ENCODE peak calls at places on chromosomes 11 and 22, in ten cellular contexts. T is GM12878; I is fibroblast of lung; U is heart right ventricle; L is Panc1; R is body of pancreas; Y is pancreas; G is lower lobe of right lung; K is CD8-positive, alpha-beta memory T cell; P is CD4-positive, CD25-positive, alpha-beta regulatory T cell. F is an unnamed sample.

GRCh38 chr22:27212617-27213177 is 555.3 kb downstream of the MIAT start:
- DNase-seq in T (no peak), I (peak), U (peak), L (no peak), R (peak), Y (peak), G (no peak), K (no peak), P (no peak), F (peak)

GRCh38 chr11:13344818-13345217 is 67.2 kb downstream of the BMAL1 start:
- DNase-seq in T (no peak), I (no peak), U (no peak), L (no peak), R (no peak), Y (no peak), G (no peak), K (no peak), P (no peak), F (no peak)

GRCh38 chr11:96704847-96705246 is 315.0 kb downstream of the JRKL start:
- DNase-seq in T (no peak), I (peak), U (no peak), L (no peak), R (no peak), Y (no peak), G (no peak), K (no peak), P (no peak), F (no peak)

GRCh38 chr11:28342704-28343103 is 234.5 kb downstream of the METTL15 start:
- DNase-seq in T (no peak), I (peak), U (no peak), L (no peak), R (no peak), Y (no peak), G (no peak), K (no peak), P (no peak), F (no peak)

GRCh38 chr11:134537941-134538340 is 125.9 kb upstream of the B3GAT1 start:
- DNase-seq in T (no peak), I (no peak), U (no peak), L (no peak), R (no peak), Y (no peak), G (no peak), K (no peak), P (no peak), F (peak)

GRCh38 chr11:39990413-39990812 is 1469.0 kb downstream of the LRRC4C start:
- DNase-seq in T (no peak), I (no peak), U (no peak), L (no peak), R (no peak), Y (no peak), G (no peak), K (no peak), P (no peak), F (no peak)

GRCh38 chr22:37484115-37485005 is 1.8 kb downstream of the MFNG start:
- DNase-seq in T (peak), I (no peak), U (peak), L (no peak), R (no peak), Y (no peak), G (peak), K (peak), P (peak), F (peak)

GRCh38 chr11:12274558-12275197 is 102.7 kb upstream of the PARVA start:
- DNase-seq in T (no peak), I (peak), U (no peak), L (no peak), R (peak), Y (peak), G (no peak), K (no peak), P (no peak), F (no peak)

GRCh38 chr11:117075186-117075585 is 23.0 kb downstream of the SIK3 start:
- DNase-seq in T (no peak), I (no peak), U (no peak), L (no peak), R (no peak), Y (no peak), G (no peak), K (no peak), P (no peak), F (no peak)

GRCh38 chr11:68658661-68659060 is 25.7 kb upstream of the GAL start:
- DNase-seq in T (no peak), I (peak), U (no peak), L (no peak), R (no peak), Y (no peak), G (no peak), K (no peak), P (no peak), F (no peak)

GRCh38 chr22:50059185-50059880 is 1.2 kb upstream of the TTLL8 start:
- DNase-seq in T (no peak), I (peak), U (no peak), L (no peak), R (no peak), Y (no peak), G (no peak), K (no peak), P (no peak), F (peak)

GRCh38 chr11:10478066-10478465 is 23.0 kb downstream of the AMPD3 start:
- DNase-seq in T (no peak), I (no peak), U (no peak), L (no peak), R (no peak), Y (no peak), G (no peak), K (no peak), P (no peak), F (no peak)

GRCh38 chr11:15863411-15863810 is 492.9 kb downstream of the SOX6 start:
- DNase-seq in T (no peak), I (peak), U (no peak), L (no peak), R (no peak), Y (no peak), G (no peak), K (no peak), P (no peak), F (no peak)

GRCh38 chr11:7903940-7904339 is 27.1 kb downstream of the OR10A6 start:
- DNase-seq in T (no peak), I (no peak), U (no peak), L (no peak), R (no peak), Y (no peak), G (no peak), K (no peak), P (no peak), F (no peak)

GRCh38 chr11:5712507-5712906 is 22.9 kb downstream of the TRIM22 start:
- DNase-seq in T (no peak), I (peak), U (no peak), L (no peak), R (no peak), Y (no peak), G (no peak), K (no peak), P (no peak), F (no peak)

GRCh38 chr11:96658436-96658835 is 268.6 kb downstream of the JRKL start:
- DNase-seq in T (no peak), I (no peak), U (no peak), L (no peak), R (no peak), Y (no peak), G (no peak), K (no peak), P (no peak), F (no peak)

GRCh38 chr22:34236527-34236926 is 316.3 kb upstream of the LARGE1 start:
- DNase-seq in T (no peak), I (no peak), U (peak), L (no peak), R (no peak), Y (no peak), G (no peak), K (no peak), P (no peak), F (peak)

GRCh38 chr22:36369922-36370781 is 17.6 kb downstream of the MYH9 start:
- DNase-seq in T (no peak), I (peak), U (no peak), L (no peak), R (peak), Y (peak), G (peak), K (no peak), P (no peak), F (peak)

GRCh38 chr11:14041040-14041439 is 78.5 kb downstream of the SPON1 start:
- DNase-seq in T (no peak), I (peak), U (no peak), L (no peak), R (no peak), Y (no peak), G (no peak), K (no peak), P (no peak), F (no peak)

GRCh38 chr11:91350931-91351330 is 873.7 kb upstream of the FAT3 start:
- DNase-seq in T (no peak), I (no peak), U (no peak), L (no peak), R (no peak), Y (no peak), G (no peak), K (no peak), P (no peak), F (no peak)

GRCh38 chr22:49960967-49961600 is 512 bp downstream of the PIM3 start:
- DNase-seq in T (no peak), I (no peak), U (peak), L (no peak), R (peak), Y (peak), G (peak), K (no peak), P (no peak), F (peak)

GRCh38 chr11:11806586-11806985 is 35.2 kb upstream of the USP47 start:
- DNase-seq in T (no peak), I (no peak), U (no peak), L (no peak), R (no peak), Y (no peak), G (no peak), K (no peak), P (no peak), F (no peak)

GRCh38 chr11:61885166-61885778 is 6.1 kb downstream of the FADS3 start:
- DNase-seq in T (no peak), I (no peak), U (no peak), L (no peak), R (no peak), Y (no peak), G (no peak), K (no peak), P (no peak), F (no peak)

GRCh38 chr11:126502982-126503381 is 147.5 kb downstream of the ST3GAL4 start:
- DNase-seq in T (no peak), I (no peak), U (no peak), L (no peak), R (no peak), Y (no peak), G (no peak), K (no peak), P (no peak), F (no peak)

GRCh38 chr11:65491163-65491465 is 7.7 kb upstream of the MALAT1 start:
- DNase-seq in T (no peak), I (no peak), U (no peak), L (no peak), R (no peak), Y (no peak), G (no peak), K (no peak), P (no peak), F (no peak)

GRCh38 chr22:33917744-33918406 is 2.4 kb downstream of the LARGE1 start:
- DNase-seq in T (peak), I (peak), U (no peak), L (no peak), R (no peak), Y (no peak), G (no peak), K (no peak), P (no peak), F (peak)

GRCh38 chr22:38111941-38112355 is 1.5 kb upstream of the BAIAP2L2 start:
- DNase-seq in T (no peak), I (no peak), U (no peak), L (no peak), R (peak), Y (no peak), G (no peak), K (no peak), P (no peak), F (no peak)

DNA sequence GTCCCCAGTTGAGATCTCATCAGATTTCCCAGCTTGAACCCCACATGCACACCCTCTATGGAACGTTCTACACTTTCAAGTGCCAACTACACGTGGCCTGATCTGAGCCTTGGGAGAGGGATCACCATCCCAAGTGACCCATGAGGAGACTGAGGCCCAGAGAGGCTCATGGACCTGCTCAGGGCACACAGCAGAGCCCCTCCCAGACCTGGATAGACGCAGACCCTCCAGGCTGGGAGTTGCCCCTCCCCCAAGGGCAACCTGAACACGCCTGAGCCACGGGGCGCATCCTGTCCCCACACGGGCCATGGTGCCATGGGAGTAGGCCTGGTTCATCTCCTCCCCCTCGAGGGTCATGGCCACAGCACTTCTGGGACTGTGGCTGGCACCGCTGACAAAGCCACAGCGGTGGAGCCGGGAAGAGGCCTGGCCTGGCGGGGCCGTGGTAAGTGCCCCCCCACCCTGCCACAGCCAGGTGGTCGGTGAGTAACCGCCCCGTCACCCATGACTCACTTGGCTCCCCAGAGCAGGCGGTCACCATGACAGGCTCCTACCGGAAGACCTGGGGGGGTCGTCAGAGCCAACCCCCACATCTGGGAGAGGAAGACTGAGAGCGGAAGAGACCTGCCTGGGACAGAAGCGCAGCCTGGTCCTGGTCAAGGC is 8.1 kb downstream of the WNT7B start:
- DNase-seq in T (no peak), I (peak), U (no peak), L (peak), R (no peak), Y (no peak), G (no peak), K (no peak), P (no peak), F (no peak)
- H3K27ac ChIP-seq in T (no peak), I (peak), U (no peak), L (peak), R (no peak), Y (no peak), G (no peak), K (no peak), P (no peak), F (no peak)

DNA sequence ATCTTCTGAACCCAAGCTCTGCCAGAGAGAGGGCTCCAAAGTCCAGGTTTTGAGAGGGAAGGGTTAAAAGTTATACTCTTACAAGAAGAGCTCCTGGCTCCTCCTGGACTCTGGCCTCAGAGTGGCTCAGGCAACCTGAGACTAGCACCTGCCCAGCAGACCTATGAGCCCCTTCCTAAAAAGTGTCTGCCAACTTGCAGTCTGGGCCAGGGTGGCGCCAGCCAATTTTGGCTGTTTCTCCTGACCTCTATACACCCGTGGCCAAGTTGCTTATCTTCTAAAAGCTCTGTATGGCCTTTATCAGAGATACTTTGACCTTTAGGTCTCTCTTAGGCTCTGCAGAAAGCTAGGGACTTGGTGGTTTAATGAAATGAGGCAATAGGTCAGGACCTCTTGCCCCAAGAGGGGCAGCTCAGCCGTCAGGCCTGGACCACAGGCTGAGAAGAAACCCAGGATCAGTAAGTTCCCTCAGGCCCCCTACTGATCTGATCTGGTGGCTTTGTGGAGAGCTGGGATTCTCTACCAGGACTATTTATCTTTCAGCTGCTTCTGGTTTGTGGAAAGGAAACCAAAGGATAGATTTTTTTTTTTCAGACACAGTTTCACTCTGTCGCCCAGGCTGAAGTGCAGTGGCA is 10.3 kb upstream of the UCP3 start:
- DNase-seq in T (no peak), I (no peak), U (peak), L (no peak), R (peak), Y (no peak), G (no peak), K (no peak), P (no peak), F (no peak)
- H3K27ac ChIP-seq in T (no peak), I (peak), U (peak), L (no peak), R (peak), Y (peak), G (peak), K (no peak), P (peak), F (no peak)

DNA sequence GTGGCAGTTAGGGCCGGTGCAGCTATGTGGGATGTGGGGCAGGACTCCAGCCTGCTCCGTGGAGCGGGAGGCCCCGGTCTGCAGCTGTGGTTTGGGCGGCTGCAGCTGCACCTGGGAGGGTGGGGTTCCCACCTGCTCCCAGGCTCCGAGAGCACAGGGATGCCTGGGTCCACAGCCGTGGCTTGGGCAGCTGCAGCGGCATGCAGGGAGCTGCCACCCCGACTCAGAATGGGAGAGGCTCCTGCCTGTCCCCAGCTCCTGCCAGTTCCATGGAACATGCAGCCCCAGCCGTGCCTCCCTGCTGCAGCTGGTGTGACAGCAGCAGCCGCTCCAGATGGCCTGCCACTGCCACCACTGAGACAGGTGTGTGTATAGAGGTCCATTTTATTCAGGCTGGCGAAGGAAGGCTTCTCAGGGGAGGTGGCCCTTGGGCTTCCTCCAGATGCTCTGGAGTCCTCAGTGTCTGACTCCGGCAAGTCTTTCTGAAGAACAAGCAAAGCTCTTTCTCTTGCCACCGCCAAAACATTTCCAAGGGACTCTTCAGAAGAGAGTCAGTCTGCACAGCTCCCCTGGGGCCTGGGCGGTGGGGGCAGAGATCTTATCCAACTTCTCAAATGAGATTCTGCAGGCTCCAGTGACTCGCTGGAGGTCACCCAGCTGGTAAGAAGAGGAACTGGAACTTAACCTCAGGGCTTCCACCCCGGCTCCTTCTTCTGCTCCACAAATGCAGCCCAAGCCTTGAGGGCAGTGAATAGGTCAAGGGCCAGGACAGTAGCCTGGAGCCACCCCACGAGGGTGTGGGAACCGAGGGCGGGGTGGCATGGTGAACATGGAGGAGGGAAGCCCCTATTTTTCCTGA is 21.6 kb upstream of the UPK3A start:
- DNase-seq in T (peak), I (no peak), U (peak), L (no peak), R (no peak), Y (no peak), G (peak), K (no peak), P (no peak), F (no peak)
- H3K27ac ChIP-seq in T (peak), I (no peak), U (peak), L (no peak), R (no peak), Y (no peak), G (peak), K (no peak), P (no peak), F (peak)

DNA sequence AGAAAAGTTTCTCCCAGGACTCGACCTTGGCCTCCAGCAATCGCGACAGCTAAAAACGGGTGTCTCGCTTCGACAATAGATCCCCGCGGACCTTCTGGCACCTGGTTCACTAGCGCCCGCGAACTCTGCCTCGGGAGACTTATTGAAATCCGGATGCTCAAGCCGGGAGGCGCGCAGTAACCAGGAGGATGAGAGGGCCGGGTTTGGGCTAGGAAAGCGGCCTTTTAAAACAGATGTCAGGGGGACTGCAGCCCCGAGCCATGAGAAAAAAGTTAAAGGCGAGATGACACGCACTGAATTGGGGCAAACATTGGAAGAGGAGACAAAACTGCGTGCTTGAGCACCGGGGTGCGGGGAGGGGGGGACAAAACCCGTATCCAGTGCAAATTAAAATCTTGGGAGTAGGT is 637 bp upstream of the ZBTB16 start:
- DNase-seq in T (no peak), I (no peak), U (peak), L (no peak), R (peak), Y (peak), G (peak), K (no peak), P (no peak), F (no peak)
- H3K27ac ChIP-seq in T (no peak), I (no peak), U (peak), L (no peak), R (no peak), Y (peak), G (peak), K (peak), P (no peak), F (no peak)

GRCh38 chr11:19345848-19346681 is 105.3 kb upstream of the E2F8 start:
- DNase-seq in T (no peak), I (peak), U (peak), L (no peak), R (peak), Y (peak), G (no peak), K (no peak), P (no peak), F (peak)

GRCh38 chr11:19342036-19342435 is 101.3 kb upstream of the E2F8 start:
- DNase-seq in T (no peak), I (no peak), U (no peak), L (no peak), R (no peak), Y (no peak), G (no peak), K (no peak), P (no peak), F (no peak)

GRCh38 chr11:19344661-19345518 is 104.1 kb upstream of the E2F8 start:
- DNase-seq in T (no peak), I (peak), U (peak), L (no peak), R (peak), Y (peak), G (peak), K (no peak), P (no peak), F (peak)

GRCh38 chr11:19347911-19348310 is 107.2 kb upstream of the E2F8 start:
- DNase-seq in T (no peak), I (no peak), U (no peak), L (no peak), R (no peak), Y (no peak), G (no peak), K (no peak), P (no peak), F (no peak)

DNA sequence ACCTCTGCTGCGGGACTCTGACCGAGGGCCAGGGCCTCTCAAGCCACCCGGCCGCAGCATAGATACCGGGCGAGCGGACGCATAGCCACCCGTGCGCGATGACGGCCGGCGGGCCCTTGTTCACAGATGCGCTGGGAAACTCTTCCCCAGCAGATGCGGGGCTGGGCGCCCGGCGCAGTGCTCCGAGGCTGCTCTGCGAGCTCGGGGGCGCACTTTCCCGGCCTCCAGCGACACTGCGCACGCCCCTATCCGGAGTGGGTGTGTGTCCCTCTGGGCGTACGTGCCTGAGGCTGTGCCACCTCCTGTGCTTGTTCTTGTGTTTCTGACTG is 104.7 kb upstream of the E2F8 start:
- DNase-seq in T (no peak), I (no peak), U (no peak), L (no peak), R (no peak), Y (no peak), G (no peak), K (no peak), P (no peak), F (peak)
- H3K27ac ChIP-seq in T (no peak), I (peak), U (no peak), L (no peak), R (no peak), Y (no peak), G (peak), K (no peak), P (no peak), F (no peak)

GRCh38 chr11:86397351-86397750 is 22.7 kb downstream of the CCDC81 start:
- DNase-seq in T (no peak), I (no peak), U (no peak), L (no peak), R (no peak), Y (no peak), G (no peak), K (no peak), P (no peak), F (no peak)
- H3K27ac ChIP-seq in T (no peak), I (no peak), U (no peak), L (no peak), R (no peak), Y (no peak), G (no peak), K (no peak), P (no peak), F (no peak)

GRCh38 chr11:1758611-1759150 is 5.0 kb downstream of the CTSD start:
- DNase-seq in T (no peak), I (no peak), U (no peak), L (no peak), R (no peak), Y (no peak), G (no peak), K (no peak), P (no peak), F (no peak)
- H3K27ac ChIP-seq in T (no peak), I (no peak), U (peak), L (peak), R (no peak), Y (no peak), G (peak), K (peak), P (peak), F (no peak)

F was measured in WERI-Rb-1.